ENCODE peak calls at places on chromosomes 3 and 15, in four cellular contexts. C is foreskin keratinocyte, Q is neural crest cell, Y is D721Med. J is an unnamed sample.

GRCh38 chr3:57855281-57855680 is 99.2 kb downstream of the SLMAP start:
- DNase-seq in C (peak), Q (no peak), Y (no peak), J (peak)

GRCh38 chr15:28118083-28118482 is 19.0 kb upstream of the OCA2 start:
- DNase-seq in C (no peak), Q (no peak), Y (no peak), J (no peak)

GRCh38 chr3:197540961-197541377 is 14.8 kb downstream of the BDH1 start:
- DNase-seq in C (no peak), Q (no peak), Y (no peak), J (peak)

GRCh38 chr3:132342183-132342582 is 25.0 kb downstream of the ACP3 start:
- DNase-seq in C (no peak), Q (no peak), Y (no peak), J (peak)

GRCh38 chr3:27076815-27077630 is 292.2 kb downstream of the NEK10 start:
- DNase-seq in C (no peak), Q (no peak), Y (no peak), J (no peak)

GRCh38 chr3:44513513-44513912 is 36.0 kb upstream of the ZNF445 start:
- DNase-seq in C (no peak), Q (no peak), Y (no peak), J (no peak)

GRCh38 chr3:50587806-50588758 is 18.8 kb downstream of the HEMK1 start:
- DNase-seq in C (no peak), Q (no peak), Y (no peak), J (no peak)

GRCh38 chr15:33516563-33516962 is 205.8 kb downstream of the RYR3 start:
- DNase-seq in C (no peak), Q (no peak), Y (no peak), J (no peak)

GRCh38 chr15:74422723-74423442 is 10.9 kb downstream of the SEMA7A start:
- DNase-seq in C (peak), Q (no peak), Y (no peak), J (peak)

GRCh38 chr3:140244893-140245292 is 309.9 kb downstream of the CLSTN2 start:
- DNase-seq in C (no peak), Q (no peak), Y (no peak), J (peak)

GRCh38 chr3:52244061-52244628 is 1.4 kb upstream of the PPM1M start:
- DNase-seq in C (no peak), Q (no peak), Y (no peak), J (peak)

GRCh38 chr15:99955532-99955931 is 222.3 kb upstream of the LYSMD4 start:
- DNase-seq in C (no peak), Q (no peak), Y (no peak), J (no peak)

GRCh38 chr15:55353030-55353429 is 34.0 kb downstream of the PIGB start:
- DNase-seq in C (no peak), Q (no peak), Y (no peak), J (no peak)

GRCh38 chr3:125351814-125352456 is 23.2 kb downstream of the ZNF148 start:
- DNase-seq in C (peak), Q (no peak), Y (no peak), J (peak)

GRCh38 chr3:131338948-131339640 is 42.5 kb upstream of the NUDT16 start:
- DNase-seq in C (no peak), Q (no peak), Y (no peak), J (peak)

GRCh38 chr3:129064969-129065726 is 4.6 kb downstream of the GP9 start:
- DNase-seq in C (no peak), Q (no peak), Y (no peak), J (no peak)

GRCh38 chr15:57635300-57635944 is 43.7 kb downstream of the MYZAP start:
- DNase-seq in C (no peak), Q (no peak), Y (no peak), J (no peak)

GRCh38 chr3:195788711-195789581 is 22.8 kb downstream of the MUC4 start:
- DNase-seq in C (no peak), Q (no peak), Y (no peak), J (no peak)

GRCh38 chr15:40859206-40859851 is 14.7 kb downstream of the RHOV start:
- DNase-seq in C (peak), Q (peak), Y (peak), J (peak)

GRCh38 chr3:119240101-119240581 is 537 bp downstream of the B4GALT4 start:
- DNase-seq in C (no peak), Q (peak), Y (no peak), J (peak)

GRCh38 chr15:55868707-55869106 is 124.7 kb downstream of the NEDD4 start:
- DNase-seq in C (peak), Q (no peak), Y (no peak), J (peak)

GRCh38 chr15:73239564-73240208 is 129.1 kb downstream of the HCN4 start:
- DNase-seq in C (no peak), Q (no peak), Y (no peak), J (peak)

GRCh38 chr15:35842631-35843030 is 296.7 kb upstream of the DPH6 start:
- DNase-seq in C (no peak), Q (no peak), Y (no peak), J (no peak)

GRCh38 chr3:39577541-39577940 is 110.1 kb downstream of the MOBP start:
- DNase-seq in C (no peak), Q (no peak), Y (no peak), J (no peak)

GRCh38 chr15:36894062-36894461 is 206.3 kb downstream of the MEIS2 start:
- DNase-seq in C (no peak), Q (no peak), Y (no peak), J (no peak)

GRCh38 chr15:73982251-73982962 is 9.7 kb downstream of the STOML1 start:
- DNase-seq in C (peak), Q (no peak), Y (no peak), J (peak)

GRCh38 chr3:111081008-111081545 is 9.5 kb downstream of the NECTIN3 start:
- DNase-seq in C (no peak), Q (no peak), Y (no peak), J (no peak)

GRCh38 chr3:514206-514605 is 317.6 kb downstream of the CHL1 start:
- DNase-seq in C (no peak), Q (no peak), Y (no peak), J (peak)

GRCh38 chr3:88141458-88142083 is 8.2 kb upstream of the C3orf38 start:
- DNase-seq in C (peak), Q (no peak), Y (no peak), J (peak)

GRCh38 chr15:59329570-59330350 is 42.9 kb downstream of the MYO1E start:
- DNase-seq in C (no peak), Q (no peak), Y (no peak), J (no peak)

GRCh38 chr3:53835257-53835656 is 11.0 kb downstream of the CHDH start:
- DNase-seq in C (no peak), Q (no peak), Y (no peak), J (no peak)

GRCh38 chr3:191066669-191067068 is 132.4 kb upstream of the OSTN start:
- DNase-seq in C (peak), Q (no peak), Y (no peak), J (peak)

GRCh38 chr3:49872801-49873281 is 3.1 kb upstream of the CAMKV start:
- DNase-seq in C (no peak), Q (no peak), Y (no peak), J (no peak)

GRCh38 chr15:89332446-89332845 is 2.2 kb downstream of the POLG start:
- DNase-seq in C (no peak), Q (no peak), Y (no peak), J (no peak)
- TF ChIP-seq CTCF in C (peak), Q (peak), Y (peak), J (peak)

GRCh38 chr15:39602143-39602542 is 21.3 kb downstream of the THBS1 start:
- DNase-seq in C (no peak), Q (no peak), Y (no peak), J (no peak)
- TF ChIP-seq CTCF in C (peak), Q (peak), Y (no peak), J (no peak)

DNA sequence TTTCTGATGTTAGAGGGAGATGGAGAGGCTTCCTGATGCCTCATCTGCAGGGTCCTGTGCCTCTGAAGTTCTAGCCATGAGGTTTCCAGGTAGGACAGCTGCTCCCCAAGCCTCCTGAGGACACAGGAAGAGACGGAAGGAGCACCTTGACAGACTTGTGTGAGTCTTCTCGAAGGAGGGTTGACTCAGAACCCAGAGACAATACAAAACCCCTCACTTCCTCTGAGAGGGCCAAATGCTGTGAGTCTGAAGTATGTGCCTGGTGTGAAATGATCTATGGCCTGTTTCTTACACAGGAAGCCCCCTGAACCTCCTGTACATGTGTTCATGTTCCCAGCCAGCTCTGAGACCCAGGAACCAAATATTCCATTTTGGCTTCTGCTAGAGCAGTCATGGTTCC is 62.3 kb downstream of the AAGAB start:
- DNase-seq in C (no peak), Q (no peak), Y (no peak), J (no peak)
- TF ChIP-seq CTCF in C (no peak), Q (no peak), Y (no peak), J (no peak)

GRCh38 chr3:183114779-183115178 is 15.5 kb upstream of the MCCC1 start:
- DNase-seq in C (no peak), Q (no peak), Y (no peak), J (no peak)
- TF ChIP-seq CTCF in C (peak), Q (no peak), Y (no peak), J (no peak)

GRCh38 chr15:32104061-32104980 is 74.0 kb downstream of the CHRNA7 start:
- DNase-seq in C (no peak), Q (no peak), Y (no peak), J (no peak)
- TF ChIP-seq CTCF in C (no peak), Q (no peak), Y (no peak), J (no peak)

DNA sequence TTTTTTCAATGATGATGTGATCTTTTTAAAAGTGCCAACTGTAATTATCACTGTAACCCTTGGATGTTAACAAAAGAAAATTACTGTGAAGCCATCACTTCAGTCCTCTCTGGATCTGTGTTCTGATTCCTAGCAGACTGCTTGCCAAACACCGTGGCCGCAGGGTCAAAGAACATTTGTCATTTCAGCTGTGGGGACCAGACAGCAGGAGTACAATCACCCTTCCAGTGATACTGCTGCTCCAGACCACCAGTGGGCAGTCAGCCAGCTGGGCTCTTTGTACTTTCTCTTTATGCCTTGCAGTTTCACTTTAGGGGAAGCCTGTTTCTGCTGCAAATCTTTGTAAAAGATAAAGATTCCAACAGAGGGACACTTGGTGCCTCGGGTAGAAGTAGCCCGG is 770.0 kb downstream of the GRM7 start:
- DNase-seq in C (no peak), Q (no peak), Y (no peak), J (no peak)
- TF ChIP-seq CTCF in C (no peak), Q (peak), Y (no peak), J (no peak)

GRCh38 chr3:112531358-112531781 is 30.4 kb downstream of the ATG3 start:
- DNase-seq in C (no peak), Q (no peak), Y (no peak), J (peak)
- TF ChIP-seq CTCF in C (peak), Q (peak), Y (peak), J (no peak)